ENCODE peak calls at places on chromosomes 12 and 14, in five cellular contexts. One of them, this sample, is unnamed. For H3K4me1, the result is how much of the 10 kb centered on the place peaks cover.

GRCh38 chr12:51382173-51382572 is 9.0 kb downstream of the GALNT6 start:
- DNase-seq in sigmoid colon: no peak
- DNase-seq in foreskin keratinocyte: no peak
- DNase-seq in body of pancreas: no peak
- DNase-seq in tibial nerve: no peak
- DNase-seq in this sample: no peak

GRCh38 chr12:56591111-56591510 is 39.0 kb downstream of the BAZ2A start:
- DNase-seq in sigmoid colon: no peak
- DNase-seq in foreskin keratinocyte: no peak
- DNase-seq in body of pancreas: no peak
- DNase-seq in tibial nerve: no peak
- DNase-seq in this sample: no peak

GRCh38 chr12:68001486-68002466 is 12.5 kb downstream of the IFNG-AS1 start:
- DNase-seq in sigmoid colon: no peak
- DNase-seq in foreskin keratinocyte: no peak
- DNase-seq in body of pancreas: no peak
- DNase-seq in tibial nerve: no peak
- DNase-seq in this sample: no peak

GRCh38 chr12:74293689-74294131 is 243.9 kb upstream of the ATXN7L3B start:
- DNase-seq in sigmoid colon: no peak
- DNase-seq in foreskin keratinocyte: no peak
- DNase-seq in body of pancreas: no peak
- DNase-seq in tibial nerve: no peak
- DNase-seq in this sample: no peak

GRCh38 chr12:120468846-120469449 is 600 bp downstream of the SRSF9 start:
- DNase-seq in sigmoid colon: peak
- DNase-seq in foreskin keratinocyte: no peak
- DNase-seq in body of pancreas: peak
- DNase-seq in tibial nerve: peak
- DNase-seq in this sample: peak

GRCh38 chr14:103286968-103287850 is 46.8 kb upstream of the EIF5 start:
- DNase-seq in sigmoid colon: peak
- DNase-seq in foreskin keratinocyte: no peak
- DNase-seq in body of pancreas: no peak
- DNase-seq in tibial nerve: no peak
- DNase-seq in this sample: peak

GRCh38 chr12:25052191-25053020 is 103.5 kb upstream of the BCAT1 start:
- DNase-seq in sigmoid colon: no peak
- DNase-seq in foreskin keratinocyte: no peak
- DNase-seq in body of pancreas: peak
- DNase-seq in tibial nerve: no peak
- DNase-seq in this sample: no peak

GRCh38 chr14:63642656-63643382 is 1.1 kb upstream of the WDR89 start:
- DNase-seq in sigmoid colon: no peak
- DNase-seq in foreskin keratinocyte: no peak
- DNase-seq in body of pancreas: no peak
- DNase-seq in tibial nerve: no peak
- DNase-seq in this sample: no peak

GRCh38 chr14:57089901-57090300 is 178.8 kb downstream of the EXOC5 start:
- DNase-seq in sigmoid colon: no peak
- DNase-seq in foreskin keratinocyte: no peak
- DNase-seq in body of pancreas: no peak
- DNase-seq in tibial nerve: no peak
- DNase-seq in this sample: no peak

GRCh38 chr12:47881826-47882427 is 22.9 kb downstream of the VDR start:
- DNase-seq in sigmoid colon: peak
- DNase-seq in foreskin keratinocyte: no peak
- DNase-seq in body of pancreas: peak
- DNase-seq in tibial nerve: peak
- DNase-seq in this sample: no peak

GRCh38 chr12:4281173-4281654 is 7.7 kb downstream of the CCND2 start:
- DNase-seq in sigmoid colon: no peak
- DNase-seq in foreskin keratinocyte: no peak
- DNase-seq in body of pancreas: no peak
- DNase-seq in tibial nerve: no peak
- DNase-seq in this sample: no peak
- H3K4me1 ChIP-seq in sigmoid colon: half or more
- H3K4me1 ChIP-seq in foreskin keratinocyte: under half
- H3K4me1 ChIP-seq in body of pancreas: under half
- H3K4me1 ChIP-seq in tibial nerve: under half
- H3K4me1 ChIP-seq in this sample: under half

GRCh38 chr12:112906712-112907414 is at the start of gene OAS1:
- DNase-seq in sigmoid colon: no peak
- DNase-seq in foreskin keratinocyte: peak
- DNase-seq in body of pancreas: peak
- DNase-seq in tibial nerve: peak
- DNase-seq in this sample: no peak

GRCh38 chr12:112907415-112908157 is 824 bp downstream of the OAS1 start:
- DNase-seq in sigmoid colon: no peak
- DNase-seq in foreskin keratinocyte: no peak
- DNase-seq in body of pancreas: no peak
- DNase-seq in tibial nerve: no peak
- DNase-seq in this sample: no peak

GRCh38 chr12:112905451-112906089 is 1.2 kb upstream of the OAS1 start:
- DNase-seq in sigmoid colon: no peak
- DNase-seq in foreskin keratinocyte: no peak
- DNase-seq in body of pancreas: no peak
- DNase-seq in tibial nerve: no peak
- DNase-seq in this sample: no peak

GRCh38 chr12:112901271-112901670 is 5.5 kb upstream of the OAS1 start:
- DNase-seq in sigmoid colon: no peak
- DNase-seq in foreskin keratinocyte: no peak
- DNase-seq in body of pancreas: no peak
- DNase-seq in tibial nerve: no peak
- DNase-seq in this sample: no peak

DNA sequence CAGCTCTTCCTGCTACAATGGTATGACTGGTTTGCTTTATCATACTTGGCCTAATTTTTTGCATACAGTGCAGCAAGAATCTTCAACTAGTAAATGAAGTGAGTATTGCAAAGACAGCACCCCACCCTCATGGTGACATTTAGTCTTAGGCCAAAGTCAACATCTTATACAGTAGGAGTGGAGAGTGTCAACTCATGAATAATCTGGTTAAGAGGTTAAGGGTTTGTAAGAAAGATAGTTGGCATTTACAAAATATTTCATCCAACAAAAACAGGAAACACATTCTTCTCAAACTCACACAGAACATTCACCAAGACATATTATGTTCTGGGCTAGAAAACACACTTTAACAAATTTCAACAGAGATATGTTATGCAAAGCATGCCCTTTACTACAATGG is 2.2 kb upstream of the OAS1 start:
- DNase-seq in sigmoid colon: no peak
- DNase-seq in foreskin keratinocyte: no peak
- DNase-seq in body of pancreas: no peak
- DNase-seq in tibial nerve: no peak
- DNase-seq in this sample: no peak
- H3K4me1 ChIP-seq in sigmoid colon: under half
- H3K4me1 ChIP-seq in foreskin keratinocyte: under half
- H3K4me1 ChIP-seq in body of pancreas: under half
- H3K4me1 ChIP-seq in tibial nerve: under half
- H3K4me1 ChIP-seq in this sample: under half

DNA sequence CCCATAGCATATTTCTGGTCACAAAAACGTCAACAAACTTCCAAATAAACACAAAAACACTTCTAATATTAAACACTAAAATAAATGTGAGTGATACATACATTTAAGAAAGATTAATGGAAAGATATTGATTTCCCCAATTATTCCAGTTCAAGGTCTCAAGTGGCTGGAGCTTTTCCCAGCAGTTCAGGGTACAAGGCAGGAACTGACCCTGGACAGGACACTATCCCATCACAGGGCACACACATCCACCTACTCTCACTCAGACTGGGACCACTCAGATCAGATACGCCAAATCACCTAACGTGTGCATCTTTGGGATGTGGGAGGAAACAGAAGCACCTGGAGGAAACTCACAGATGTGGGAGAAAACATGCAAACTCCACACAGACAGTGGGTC is 50.4 kb downstream of the GCH1 start:
- DNase-seq in sigmoid colon: no peak
- DNase-seq in foreskin keratinocyte: no peak
- DNase-seq in body of pancreas: no peak
- DNase-seq in tibial nerve: no peak
- DNase-seq in this sample: no peak
- H3K4me1 ChIP-seq in sigmoid colon: under half
- H3K4me1 ChIP-seq in foreskin keratinocyte: under half
- H3K4me1 ChIP-seq in body of pancreas: under half
- H3K4me1 ChIP-seq in tibial nerve: under half
- H3K4me1 ChIP-seq in this sample: under half

GRCh38 chr12:11731042-11731357 is 81.5 kb downstream of the ETV6 start:
- DNase-seq in sigmoid colon: no peak
- DNase-seq in foreskin keratinocyte: no peak
- DNase-seq in body of pancreas: no peak
- DNase-seq in tibial nerve: no peak
- DNase-seq in this sample: no peak
- H3K4me1 ChIP-seq in sigmoid colon: half or more
- H3K4me1 ChIP-seq in foreskin keratinocyte: under half
- H3K4me1 ChIP-seq in body of pancreas: half or more
- H3K4me1 ChIP-seq in tibial nerve: under half
- H3K4me1 ChIP-seq in this sample: under half

GRCh38 chr12:128787827-128788226 is 35.9 kb downstream of the SLC15A4 start:
- DNase-seq in sigmoid colon: peak
- DNase-seq in foreskin keratinocyte: no peak
- DNase-seq in body of pancreas: no peak
- DNase-seq in tibial nerve: no peak
- DNase-seq in this sample: no peak

GRCh38 chr12:128784030-128784770 is 39.6 kb downstream of the SLC15A4 start:
- DNase-seq in sigmoid colon: peak
- DNase-seq in foreskin keratinocyte: no peak
- DNase-seq in body of pancreas: no peak
- DNase-seq in tibial nerve: no peak
- DNase-seq in this sample: peak

GRCh38 chr12:128789356-128789929 is 34.3 kb downstream of the SLC15A4 start:
- DNase-seq in sigmoid colon: peak
- DNase-seq in foreskin keratinocyte: no peak
- DNase-seq in body of pancreas: no peak
- DNase-seq in tibial nerve: no peak
- DNase-seq in this sample: peak

GRCh38 chr12:128790221-128790620 is 33.5 kb downstream of the SLC15A4 start:
- DNase-seq in sigmoid colon: peak
- DNase-seq in foreskin keratinocyte: no peak
- DNase-seq in body of pancreas: no peak
- DNase-seq in tibial nerve: no peak
- DNase-seq in this sample: no peak

GRCh38 chr12:128786741-128787391 is 36.9 kb downstream of the SLC15A4 start:
- DNase-seq in sigmoid colon: peak
- DNase-seq in foreskin keratinocyte: no peak
- DNase-seq in body of pancreas: no peak
- DNase-seq in tibial nerve: no peak
- DNase-seq in this sample: no peak
- H3K4me1 ChIP-seq in sigmoid colon: under half
- H3K4me1 ChIP-seq in foreskin keratinocyte: under half
- H3K4me1 ChIP-seq in body of pancreas: under half
- H3K4me1 ChIP-seq in tibial nerve: under half
- H3K4me1 ChIP-seq in this sample: under half

DNA sequence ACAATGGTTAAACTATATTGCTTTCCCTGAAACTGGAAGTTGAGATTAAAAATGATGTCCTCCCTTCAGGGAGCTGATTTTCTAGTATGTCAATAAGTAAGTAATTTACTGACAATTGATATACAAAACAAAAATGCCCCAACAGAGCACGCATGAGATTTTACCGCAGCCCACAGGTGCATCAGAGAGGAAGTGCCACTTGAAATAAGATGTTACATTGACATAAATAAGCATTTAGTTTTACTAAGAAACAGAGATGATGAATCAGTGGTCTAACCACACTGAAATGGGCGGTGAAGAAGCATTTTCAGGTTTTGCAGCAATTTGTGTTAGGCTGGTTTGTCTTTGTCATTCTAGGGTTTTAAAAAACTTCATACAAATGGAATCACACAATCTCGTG is 8.8 kb upstream of the CLECL1 start:
- DNase-seq in sigmoid colon: no peak
- DNase-seq in foreskin keratinocyte: no peak
- DNase-seq in body of pancreas: no peak
- DNase-seq in tibial nerve: no peak
- DNase-seq in this sample: no peak
- H3K4me1 ChIP-seq in sigmoid colon: under half
- H3K4me1 ChIP-seq in foreskin keratinocyte: under half
- H3K4me1 ChIP-seq in body of pancreas: under half
- H3K4me1 ChIP-seq in tibial nerve: under half
- H3K4me1 ChIP-seq in this sample: under half

GRCh38 chr14:77372304-77372841 is 4.5 kb downstream of the TMED8 start:
- DNase-seq in sigmoid colon: no peak
- DNase-seq in foreskin keratinocyte: no peak
- DNase-seq in body of pancreas: no peak
- DNase-seq in tibial nerve: no peak
- DNase-seq in this sample: no peak
- H3K4me1 ChIP-seq in sigmoid colon: under half
- H3K4me1 ChIP-seq in foreskin keratinocyte: under half
- H3K4me1 ChIP-seq in body of pancreas: under half
- H3K4me1 ChIP-seq in tibial nerve: under half
- H3K4me1 ChIP-seq in this sample: under half

GRCh38 chr14:81276699-81277069 is 55.9 kb upstream of the GTF2A1 start:
- DNase-seq in sigmoid colon: no peak
- DNase-seq in foreskin keratinocyte: no peak
- DNase-seq in body of pancreas: no peak
- DNase-seq in tibial nerve: no peak
- DNase-seq in this sample: no peak

GRCh38 chr14:81273961-81274360 is 53.2 kb upstream of the GTF2A1 start:
- DNase-seq in sigmoid colon: no peak
- DNase-seq in foreskin keratinocyte: no peak
- DNase-seq in body of pancreas: no peak
- DNase-seq in tibial nerve: no peak
- DNase-seq in this sample: no peak

GRCh38 chr14:81275305-81275950 is 54.7 kb upstream of the GTF2A1 start:
- DNase-seq in sigmoid colon: no peak
- DNase-seq in foreskin keratinocyte: no peak
- DNase-seq in body of pancreas: no peak
- DNase-seq in tibial nerve: no peak
- DNase-seq in this sample: no peak

GRCh38 chr14:81277096-81277495 is 56.3 kb upstream of the GTF2A1 start:
- DNase-seq in sigmoid colon: no peak
- DNase-seq in foreskin keratinocyte: no peak
- DNase-seq in body of pancreas: no peak
- DNase-seq in tibial nerve: no peak
- DNase-seq in this sample: no peak

GRCh38 chr14:81275995-81276698 is 55.4 kb upstream of the GTF2A1 start:
- DNase-seq in sigmoid colon: no peak
- DNase-seq in foreskin keratinocyte: no peak
- DNase-seq in body of pancreas: no peak
- DNase-seq in tibial nerve: no peak
- DNase-seq in this sample: no peak
- H3K4me1 ChIP-seq in sigmoid colon: under half
- H3K4me1 ChIP-seq in foreskin keratinocyte: under half
- H3K4me1 ChIP-seq in body of pancreas: under half
- H3K4me1 ChIP-seq in tibial nerve: under half
- H3K4me1 ChIP-seq in this sample: under half

DNA sequence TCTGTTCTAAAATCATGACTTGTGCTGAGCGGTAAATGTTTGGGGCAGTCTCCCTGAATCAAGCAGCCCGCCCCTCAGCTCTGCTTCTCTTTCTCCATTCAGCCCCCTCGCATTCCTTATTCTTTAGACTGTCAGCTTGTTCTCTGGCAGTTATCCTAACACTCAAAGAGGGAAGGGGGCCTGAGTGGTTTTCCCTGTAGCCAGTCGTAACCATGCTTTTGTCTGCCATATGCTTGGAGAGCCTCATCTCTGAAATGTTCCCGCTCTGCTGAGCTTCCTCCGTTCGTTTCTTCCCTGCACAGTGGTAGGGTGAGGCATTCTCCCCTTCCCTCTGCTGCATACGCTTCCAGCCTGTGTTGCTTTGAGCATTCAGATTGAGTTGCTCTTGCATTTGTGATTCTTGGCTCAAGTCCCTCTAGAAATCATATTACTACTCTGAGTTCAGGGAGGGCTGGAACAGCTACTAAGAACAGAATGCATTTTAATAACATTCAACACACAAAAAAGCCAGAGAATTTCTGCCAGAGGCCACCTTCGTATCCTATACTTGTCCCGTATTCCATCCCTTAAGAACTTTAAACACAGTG is 119.7 kb downstream of the FBXL14 start:
- DNase-seq in sigmoid colon: no peak
- DNase-seq in foreskin keratinocyte: peak
- DNase-seq in body of pancreas: no peak
- DNase-seq in tibial nerve: no peak
- DNase-seq in this sample: peak
- H3K4me1 ChIP-seq in sigmoid colon: under half
- H3K4me1 ChIP-seq in foreskin keratinocyte: under half
- H3K4me1 ChIP-seq in body of pancreas: under half
- H3K4me1 ChIP-seq in tibial nerve: under half
- H3K4me1 ChIP-seq in this sample: half or more